ENCODE peak calls at places on chromosomes 6 and 20, in four cellular contexts. L is SJSA1; K is activated naive CD8-positive, alpha-beta T cell treated with anti-CD3 and anti-CD28 coated beads, Interleukin-2, amount 50 U/mL, for 24 hours; Z is non-pigmented ciliary epithelial cell. U is an unnamed sample.

GRCh38 chr6:127341471-127342202 is 1.8 kb downstream of the ECHDC1 start:
- DNase-seq in Z (no peak), L (no peak), K (no peak), U (no peak)

GRCh38 chr6:16736856-16737255 is 24.4 kb downstream of the ATXN1 start:
- DNase-seq in Z (no peak), L (no peak), K (no peak), U (no peak)

GRCh38 chr6:2432258-2432657 is 186.9 kb upstream of the GMDS start:
- DNase-seq in K (no peak), L (peak; percentile 77), Z (peak; percentile 85), U (no peak)

GRCh38 chr6:20211037-20211940 is 980 bp downstream of the MBOAT1 start:
- DNase-seq in L (no peak), K (no peak), Z (no peak), U (no peak)

GRCh38 chr20:58268936-58269619 is 40.4 kb upstream of the RAB22A start:
- DNase-seq in L (no peak), Z (no peak), K (peak; percentile 27), U (no peak)

GRCh38 chr20:1526310-1526709 is 31.2 kb downstream of the SIRPD start:
- DNase-seq in K (no peak), L (no peak), Z (no peak), U (no peak)

GRCh38 chr6:149233056-149233715 is 84.3 kb upstream of the TAB2 start:
- DNase-seq in K (peak; percentile 49), Z (peak; percentile 94), L (peak; percentile 87), U (no peak)

GRCh38 chr6:3612341-3613041 is 139.0 kb downstream of the PXDC1 start:
- DNase-seq in L (peak; percentile 63), K (no peak), Z (peak; percentile 68), U (peak; percentile 22)

GRCh38 chr6:167962717-167963116 is 34.8 kb upstream of the KIF25 start:
- DNase-seq in K (no peak), Z (no peak), L (no peak), U (no peak)

GRCh38 chr20:2756056-2756611 is 44.3 kb downstream of the CPXM1 start:
- DNase-seq in Z (peak; percentile 9), L (peak; percentile 62), K (no peak), U (peak; percentile 81)

GRCh38 chr6:64988148-64988547 is 718.9 kb downstream of the EYS start:
- DNase-seq in K (no peak), L (no peak), Z (no peak), U (no peak)

GRCh38 chr6:164478426-164478825 is 831.0 kb downstream of the C6orf118 start:
- DNase-seq in L (no peak), Z (no peak), K (no peak), U (no peak)

GRCh38 chr6:139323511-139324445 is 32.0 kb upstream of the TXLNB start:
- DNase-seq in Z (peak; percentile 40), K (peak; percentile 74), L (peak; percentile 51), U (peak; percentile 50)

GRCh38 chr20:32463642-32464400 is 105.7 kb downstream of the ASXL1 start:
- DNase-seq in L (no peak), Z (no peak), K (no peak), U (no peak)

GRCh38 chr6:19289408-19289967 is 547.7 kb upstream of the ID4 start:
- DNase-seq in Z (no peak), L (no peak), K (no peak), U (no peak)

GRCh38 chr6:81451787-81452186 is 300.7 kb downstream of the TENT5A start:
- DNase-seq in K (no peak), L (no peak), Z (peak; percentile 96), U (no peak)

GRCh38 chr20:63846128-63846771 is 15.0 kb upstream of the ABHD16B start:
- DNase-seq in L (no peak), K (no peak), Z (no peak), U (peak; percentile 80)

GRCh38 chr6:87684895-87685654 is 17.0 kb downstream of the AKIRIN2 start:
- DNase-seq in L (no peak), K (no peak), Z (no peak), U (no peak)

GRCh38 chr6:129236110-129236509 is 353.2 kb downstream of the LAMA2 start:
- DNase-seq in L (no peak), K (no peak), Z (no peak), U (no peak)

GRCh38 chr6:40695114-40695513 is 108.0 kb upstream of the LRFN2 start:
- DNase-seq in Z (no peak), K (no peak), L (no peak), U (no peak)

GRCh38 chr6:44016131-44016870 is 111.0 kb downstream of the MRPL14 start:
- DNase-seq in L (no peak), K (no peak), Z (no peak), U (no peak)

GRCh38 chr6:28977351-28978136 is 27.6 kb downstream of the ZNF311 start:
- DNase-seq in Z (no peak), K (peak; percentile 25), L (no peak), U (no peak)

GRCh38 chr20:45548410-45548809 is 1.2 kb upstream of the EPPIN start:
- DNase-seq in K (no peak), L (no peak), Z (no peak), U (no peak)

GRCh38 chr6:166477647-166478365 is 95.1 kb upstream of the MPC1 start:
- DNase-seq in K (no peak), Z (no peak), L (no peak), U (no peak)

GRCh38 chr6:39791850-39792500 is at the start of gene DAAM2:
- DNase-seq in L (no peak), Z (no peak), K (peak; percentile 4), U (peak; percentile 75)

GRCh38 chr6:52416629-52417151 is 3.5 kb upstream of the EFHC1 start:
- DNase-seq in K (peak; percentile 39), Z (no peak), L (no peak), U (no peak)

GRCh38 chr6:130307752-130308361 is 58.0 kb upstream of the TMEM200A start:
- DNase-seq in L (no peak), Z (peak; percentile 54), K (no peak), U (no peak)